ENCODE peak calls at places on chromosomes 16 and 17, in five cellular contexts. H, Q, T, C and X are unnamed samples.

GRCh38 chr17:31740611-31741082 is 118.4 kb downstream of the COPRS start:
- DNase-seq in H (no peak), T (no peak), Q (no peak), C (peak), X (peak)

GRCh38 chr16:72938426-72939164 is 109.3 kb downstream of the ZFHX3 start:
- DNase-seq in T (no peak), Q (no peak), C (peak), H (no peak), X (peak)

GRCh38 chr16:64180136-64180900 is 941.5 kb downstream of the CDH11 start:
- DNase-seq in T (no peak), H (no peak), C (no peak), Q (no peak), X (no peak)

GRCh38 chr16:21166561-21166961 is 8.1 kb downstream of the LDAF1 start:
- DNase-seq in C (no peak), H (no peak), T (no peak), Q (no peak), X (peak)

GRCh38 chr17:72614476-72614870 is 478.0 kb downstream of the SLC39A11 start:
- DNase-seq in Q (no peak), T (no peak), H (no peak), C (no peak), X (peak)

GRCh38 chr17:45143767-45144198 is 4.5 kb upstream of the HEXIM1 start:
- DNase-seq in C (peak), T (no peak), Q (no peak), H (no peak), X (no peak)

GRCh38 chr17:15384142-15384803 is 42.9 kb upstream of the TEKT3 start:
- DNase-seq in Q (no peak), H (no peak), C (peak), T (no peak), X (no peak)

GRCh38 chr17:8832711-8833352 is 33.7 kb upstream of the MFSD6L start:
- DNase-seq in T (peak), C (no peak), H (no peak), Q (peak), X (no peak)

GRCh38 chr17:46962374-46962790 is 16.7 kb downstream of the RPRML start:
- DNase-seq in H (no peak), Q (no peak), T (no peak), C (peak), X (peak)

GRCh38 chr17:46832945-46833839 is 14.7 kb upstream of the WNT3 start:
- DNase-seq in C (peak), Q (no peak), H (peak), T (no peak), X (peak)

GRCh38 chr17:48728232-48729231 is at the start of gene HOXB13:
- DNase-seq in C (peak), Q (peak), T (no peak), H (no peak), X (peak)

GRCh38 chr17:27667656-27668487 is 36.9 kb downstream of the LGALS9 start:
- DNase-seq in T (no peak), C (no peak), H (no peak), Q (no peak), X (no peak)

GRCh38 chr17:68346448-68346847 is 55.2 kb downstream of the ARSG start:
- DNase-seq in C (no peak), T (no peak), H (no peak), Q (no peak), X (no peak)

GRCh38 chr17:7841622-7842379 is 7.8 kb downstream of the KDM6B start:
- DNase-seq in Q (peak), H (peak), T (peak), C (peak), X (peak)

GRCh38 chr16:80563066-80563465 is 22.3 kb downstream of the DYNLRB2 start:
- DNase-seq in T (no peak), C (no peak), Q (no peak), H (no peak), X (no peak)

GRCh38 chr17:31900877-31901276 is 631 bp downstream of the UTP6 start:
- DNase-seq in T (no peak), H (peak), Q (no peak), C (peak), X (peak)

GRCh38 chr17:56678249-56679144 is 85.0 kb downstream of the NOG start:
- DNase-seq in T (peak), Q (no peak), H (no peak), C (no peak), X (no peak)

GRCh38 chr16:18983565-18984424 is at the start of gene TMC7:
- DNase-seq in Q (peak), C (peak), H (peak), T (peak), X (peak)

GRCh38 chr17:66302761-66303626 is 581 bp downstream of the PRKCA start:
- DNase-seq in H (peak), C (peak), Q (no peak), T (peak), X (peak)

GRCh38 chr17:67891481-67892119 is 66.3 kb downstream of the BPTF start:
- DNase-seq in T (no peak), C (peak), Q (peak), H (no peak), X (peak)

GRCh38 chr16:88821168-88821850 is 9.6 kb upstream of the APRT start:
- DNase-seq in Q (no peak), H (no peak), T (no peak), C (no peak), X (no peak)

GRCh38 chr16:8751481-8752311 is 45.7 kb downstream of the TMEM186 start:
- DNase-seq in Q (peak), H (peak), C (peak), T (no peak), X (peak)

GRCh38 chr16:48862087-48862532 is 252.1 kb upstream of the N4BP1 start:
- DNase-seq in H (no peak), T (no peak), Q (peak), C (peak), X (peak)

DNA sequence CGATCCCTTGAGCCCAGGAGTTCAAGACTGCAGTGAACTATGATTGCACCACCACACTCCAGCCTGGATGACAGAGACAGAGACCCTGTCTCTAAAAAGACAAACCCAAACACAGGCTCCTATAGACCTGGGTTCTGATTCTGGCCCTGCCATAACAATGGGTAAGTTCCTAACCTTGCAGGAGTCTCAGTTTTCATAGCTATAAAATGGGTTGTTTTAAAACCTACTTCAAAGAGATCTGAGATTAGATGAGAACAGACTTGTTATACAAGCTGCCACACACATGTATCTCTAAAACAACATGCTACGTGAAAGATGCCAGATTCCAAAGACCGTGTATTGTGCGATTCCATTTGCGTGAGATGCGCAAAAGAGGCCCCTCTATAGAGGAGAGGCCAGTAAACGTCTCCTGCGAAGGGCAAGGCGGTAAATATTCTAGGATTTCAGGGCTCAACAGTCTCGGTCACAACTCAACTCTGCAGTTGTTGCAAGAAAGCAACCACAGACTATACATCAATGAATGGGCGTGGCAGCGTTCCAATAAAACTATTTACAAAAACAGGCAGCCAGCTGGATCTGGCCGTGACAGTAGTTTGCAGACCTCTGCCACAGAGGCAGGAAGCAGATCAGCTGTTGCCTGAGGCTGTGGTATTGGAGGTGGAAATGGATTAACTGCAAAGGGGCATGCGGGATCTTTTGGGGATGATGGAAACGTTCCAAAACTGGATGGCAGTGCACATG is 5.9 kb downstream of the CORO7 start:
- DNase-seq in H (no peak), C (peak), T (no peak), Q (no peak), X (peak)
- H2AFZ ChIP-seq in H (no peak), C (no peak), T (no peak), Q (no peak), X (no peak)

GRCh38 chr17:79223471-79223870 is 148.8 kb downstream of the ENGASE start:
- DNase-seq in T (no peak), H (no peak), C (no peak), Q (no peak), X (no peak)
- H3K4me2 ChIP-seq in T (no peak), H (no peak), C (no peak), Q (no peak), X (no peak)

GRCh38 chr16:57858635-57859034 is 56.3 kb upstream of the KIFC3 start:
- DNase-seq in H (no peak), Q (no peak), C (no peak), T (no peak), X (no peak)
- H3K9ac ChIP-seq in H (no peak), Q (no peak), C (no peak), T (no peak), X (no peak)

GRCh38 chr16:16028311-16028999 is 79.0 kb downstream of the ABCC1 start:
- DNase-seq in H (no peak), C (no peak), T (no peak), Q (no peak), X (peak)
- H2AFZ ChIP-seq in H (no peak), C (no peak), T (peak), Q (no peak), X (peak)

GRCh38 chr16:86665319-86665675 is 86.9 kb downstream of the FOXL1 start:
- DNase-seq in C (peak), H (peak), Q (no peak), T (no peak), X (peak)
- H3K4me2 ChIP-seq in C (no peak), H (peak), Q (peak), T (no peak), X (peak)